ENCODE peak calls at places on chromosomes 12 and 14, in six cellular contexts. S is uterus, L is T-cell, P is cortex of kidney, Q is GM23248, N is NCI-H748 treated with DMSO at 0.1 percent for 48 hours. K is an unnamed sample.

GRCh38 chr12:48004941-48005749 is 869 bp upstream of the COL2A1 start:
- DNase-seq in S (no peak), L (no peak), P (no peak), Q (no peak), N (peak; percentile 50), K (no peak)

GRCh38 chr14:31189346-31190219 is 18.0 kb downstream of the HECTD1 start:
- DNase-seq in S (no peak), L (no peak), P (no peak), Q (peak; percentile 23), N (no peak), K (no peak)

GRCh38 chr12:27802511-27802910 is 22.5 kb upstream of the MANSC4 start:
- DNase-seq in S (no peak), L (no peak), P (no peak), Q (no peak), N (no peak), K (no peak)

GRCh38 chr14:96037891-96038557 is 1.1 kb upstream of the C14orf132 start:
- DNase-seq in S (peak; percentile 63), L (no peak), P (no peak), Q (peak; percentile 77), N (peak; percentile 15), K (no peak)

GRCh38 chr12:105457026-105457425 is 126.5 kb downstream of the C12orf75 start:
- DNase-seq in S (no peak), L (no peak), P (no peak), Q (no peak), N (no peak), K (no peak)

GRCh38 chr14:68807148-68807600 is 14.3 kb upstream of the ZFP36L1 start:
- DNase-seq in S (peak; percentile 70), L (no peak), P (no peak), Q (peak; percentile 87), N (no peak), K (no peak)

GRCh38 chr12:53074999-53075370 is 4.2 kb downstream of the SPRYD3 start:
- DNase-seq in S (peak; percentile 23), L (no peak), P (no peak), Q (no peak), N (no peak), K (no peak)

GRCh38 chr12:47054659-47055058 is 24.8 kb upstream of the PCED1B start:
- DNase-seq in S (no peak), L (no peak), P (no peak), Q (no peak), N (no peak), K (no peak)

GRCh38 chr14:59187802-59188460 is 536 bp upstream of the DAAM1 start:
- DNase-seq in S (peak; percentile 43), L (peak; percentile 46), P (no peak), Q (peak; percentile 50), N (peak; percentile 76), K (peak; percentile 33)

GRCh38 chr14:21026251-21026987 is 1.6 kb upstream of the NDRG2 start:
- DNase-seq in S (peak; percentile 39), L (no peak), P (no peak), Q (no peak), N (no peak), K (no peak)

GRCh38 chr14:68977137-68977740 is 1.9 kb downstream of the ACTN1 start:
- DNase-seq in S (no peak), L (no peak), P (no peak), Q (no peak), N (no peak), K (no peak)

GRCh38 chr14:100239200-100239839 is 376 bp downstream of the YY1 start:
- DNase-seq in S (peak; percentile 34), L (peak; percentile 20), P (no peak), Q (peak; percentile 38), N (no peak), K (peak; percentile 21)

GRCh38 chr14:65847065-65847847 is 434.7 kb downstream of the FUT8 start:
- DNase-seq in S (no peak), L (peak; percentile 63), P (no peak), Q (no peak), N (no peak), K (peak; percentile 56)

GRCh38 chr14:102878970-102879460 is 43.4 kb upstream of the AMN start:
- DNase-seq in S (no peak), L (no peak), P (no peak), Q (peak; percentile 30), N (no peak), K (no peak)

GRCh38 chr12:53700567-53700966 is 24.7 kb upstream of the ATP5MC2 start:
- DNase-seq in S (no peak), L (no peak), P (no peak), Q (peak; percentile 22), N (no peak), K (no peak)

GRCh38 chr12:107415066-107415465 is 270.5 kb upstream of the PWP1 start:
- DNase-seq in S (no peak), L (no peak), P (no peak), Q (peak; percentile 89), N (no peak), K (no peak)

GRCh38 chr12:49503674-49504180 is 35.1 kb upstream of the KCNH3 start:
- DNase-seq in S (no peak), L (no peak), P (no peak), Q (no peak), N (no peak), K (no peak)

GRCh38 chr12:63151061-63151897 is at the start of gene AVPR1A:
- DNase-seq in S (peak; percentile 57), L (no peak), P (no peak), Q (peak; percentile 19), N (peak; percentile 44), K (no peak)

GRCh38 chr12:17064834-17065233 is 458.9 kb upstream of the LMO3 start:
- DNase-seq in S (no peak), L (no peak), P (no peak), Q (no peak), N (no peak), K (no peak)

GRCh38 chr12:11793896-11794295 is 144.4 kb downstream of the ETV6 start:
- DNase-seq in S (no peak), L (no peak), P (no peak), Q (no peak), N (no peak), K (no peak)

GRCh38 chr12:49658276-49658675 is 34.9 kb downstream of the PRPF40B start:
- DNase-seq in S (no peak), L (no peak), P (no peak), Q (no peak), N (no peak), K (no peak)

GRCh38 chr12:71216725-71217579 is 59.2 kb upstream of the TSPAN8 start:
- DNase-seq in S (no peak), L (no peak), P (no peak), Q (peak; percentile 38), N (peak; percentile 74), K (no peak)

GRCh38 chr14:100446572-100446971 is 123.4 kb downstream of the SLC25A47 start:
- DNase-seq in S (no peak), L (no peak), P (no peak), Q (no peak), N (no peak), K (no peak)

GRCh38 chr12:11719678-11720099 is 70.2 kb downstream of the ETV6 start:
- DNase-seq in S (no peak), L (peak; percentile 19), P (no peak), Q (peak; percentile 99), N (no peak), K (no peak)

GRCh38 chr14:86055512-86055911 is 525.6 kb downstream of the FLRT2 start:
- DNase-seq in S (no peak), L (no peak), P (no peak), Q (no peak), N (peak; percentile 43), K (no peak)

GRCh38 chr12:87254371-87255030 is 774.7 kb downstream of the C12orf50 start:
- DNase-seq in S (no peak), L (no peak), P (no peak), Q (no peak), N (no peak), K (no peak)

GRCh38 chr14:61477845-61478438 is 156.6 kb downstream of the PRKCH start:
- DNase-seq in S (peak; percentile 59), L (no peak), P (no peak), Q (peak; percentile 64), N (no peak), K (no peak)

GRCh38 chr14:84254205-84254788 is 1275.6 kb upstream of the FLRT2 start:
- DNase-seq in S (peak; percentile 16), L (no peak), P (no peak), Q (no peak), N (peak; percentile 72), K (no peak)

GRCh38 chr12:57152408-57153038 is 5.1 kb upstream of the LRP1-AS start:
- DNase-seq in S (peak; percentile 82), L (no peak), P (no peak), Q (peak; percentile 80), N (no peak), K (no peak)

GRCh38 chr14:94132285-94132887 is 3.0 kb upstream of the IFI27L2 start:
- DNase-seq in S (peak; percentile 62), L (peak; percentile 45), P (no peak), Q (peak; percentile 83), N (peak; percentile 86), K (peak; percentile 38)

GRCh38 chr14:65062096-65063075 is 39.9 kb downstream of the MAX start:
- DNase-seq in S (no peak), L (no peak), P (no peak), Q (peak; percentile 24), N (no peak), K (no peak)

GRCh38 chr12:61188801-61189595 is 1071.2 kb upstream of the USP15 start:
- DNase-seq in S (no peak), L (no peak), P (no peak), Q (no peak), N (no peak), K (no peak)

GRCh38 chr14:23568600-23569310 is 1.2 kb upstream of the AP1G2 start:
- DNase-seq in S (peak; percentile 9), L (no peak), P (no peak), Q (peak; percentile 28), N (no peak), K (no peak)

GRCh38 chr12:67068773-67069450 is 200.2 kb upstream of the CAND1 start:
- DNase-seq in S (peak; percentile 27), L (peak; percentile 26), P (no peak), Q (peak; percentile 56), N (peak; percentile 22), K (peak; percentile 14)